ENCODE peak calls at places on chromosomes 4 and X, in five cellular contexts. P is fibroblast of the conjunctiva; F is CD8-positive, alpha-beta memory T cell; C is NCI-H510A; J is SJSA1. A is an unnamed sample.

GRCh38 chrX:133670394-133670793 is 255.1 kb upstream of the GPC4 start:
- DNase-seq in P (peak; percentile 28), F (no peak), C (no peak), J (peak; percentile 51), A (peak; percentile 37)

GRCh38 chrX:119981286-119982070 is 37.9 kb upstream of the NKAP start:
- DNase-seq in P (peak; percentile 10), F (no peak), C (no peak), J (peak; percentile 16), A (peak; percentile 9)

GRCh38 chrX:78625292-78625909 is 33.7 kb downstream of the RTL3 start:
- DNase-seq in P (no peak), F (no peak), C (no peak), J (no peak), A (no peak)

GRCh38 chr4:35730414-35730813 is 513.9 kb downstream of the ARAP2 start:
- DNase-seq in P (no peak), F (no peak), C (no peak), J (no peak), A (no peak)

GRCh38 chr4:166886708-166887107 is 347.6 kb downstream of the SPOCK3 start:
- DNase-seq in P (no peak), F (no peak), C (no peak), J (no peak), A (no peak)

GRCh38 chrX:46873746-46874145 is 36.9 kb downstream of the RP2 start:
- DNase-seq in P (no peak), F (no peak), C (no peak), J (no peak), A (no peak)

GRCh38 chr4:93053140-93053539 is 749.4 kb downstream of the GRID2 start:
- DNase-seq in P (no peak), F (no peak), C (no peak), J (no peak), A (no peak)

GRCh38 chr4:8522160-8523120 is 57.8 kb upstream of the GPR78 start:
- DNase-seq in P (no peak), F (no peak), C (no peak), J (no peak), A (no peak)

GRCh38 chrX:40176256-40176978 is 78.7 kb upstream of the BCOR start:
- DNase-seq in P (no peak), F (peak; percentile 68), C (no peak), J (no peak), A (no peak)

GRCh38 chr4:86482851-86483490 is 111.1 kb upstream of the PTPN13 start:
- DNase-seq in P (no peak), F (no peak), C (no peak), J (peak; percentile 25), A (peak; percentile 20)

GRCh38 chrX:72268601-72269365 is 8.3 kb downstream of the RPS4X start:
- DNase-seq in P (no peak), F (no peak), C (no peak), J (peak; percentile 53), A (peak; percentile 69)

GRCh38 chrX:51894697-51895336 is 1.4 kb downstream of the MAGED1 start:
- DNase-seq in P (no peak), F (no peak), C (peak; percentile 9), J (peak; percentile 9), A (no peak)

GRCh38 chrX:9842541-9842940 is 56.3 kb downstream of the SHROOM2 start:
- DNase-seq in P (no peak), F (no peak), C (no peak), J (no peak), A (no peak)

GRCh38 chr4:122450847-122451246 is 5.7 kb downstream of the IL2 start:
- DNase-seq in P (no peak), F (no peak), C (no peak), J (no peak), A (no peak)

GRCh38 chr4:72463724-72464123 is 105.3 kb downstream of the ADAMTS3 start:
- DNase-seq in P (no peak), F (no peak), C (no peak), J (no peak), A (no peak)